ENCODE peak calls at places on chromosomes 16 and 17, in seven cellular contexts. One of them, this sample, is unnamed.
A peak's percentile ranks its signal among the peaks of the same experiment; 100 is the strongest.

GRCh38 chr17:9912146-9913099 is 7.4 kb upstream of the RCVRN start:
- DNase-seq in endothelial cell: no peak
- DNase-seq in fibroblast of villous mesenchyme: no peak
- DNase-seq in GM23338: no peak
- DNase-seq in AG04450: no peak
- DNase-seq in Calu3: no peak
- DNase-seq in lung: no peak
- DNase-seq in this sample: no peak

GRCh38 chr16:22296225-22297113 is 740 bp upstream of the POLR3E start:
- DNase-seq in endothelial cell: no peak
- DNase-seq in fibroblast of villous mesenchyme: no peak
- DNase-seq in GM23338: peak; percentile 49
- DNase-seq in AG04450: no peak
- DNase-seq in Calu3: no peak
- DNase-seq in lung: no peak
- DNase-seq in this sample: no peak

GRCh38 chr17:33140413-33141099 is 148.9 kb downstream of the SPACA3 start:
- DNase-seq in endothelial cell: no peak
- DNase-seq in fibroblast of villous mesenchyme: no peak
- DNase-seq in GM23338: no peak
- DNase-seq in AG04450: no peak
- DNase-seq in Calu3: no peak
- DNase-seq in lung: no peak
- DNase-seq in this sample: no peak

GRCh38 chr16:64269756-64270155 is 852.1 kb downstream of the CDH11 start:
- DNase-seq in endothelial cell: no peak
- DNase-seq in fibroblast of villous mesenchyme: peak; percentile 8
- DNase-seq in GM23338: no peak
- DNase-seq in AG04450: no peak
- DNase-seq in Calu3: no peak
- DNase-seq in lung: no peak
- DNase-seq in this sample: no peak

GRCh38 chr17:1490643-1491405 is 1.7 kb downstream of the MYO1C start:
- DNase-seq in endothelial cell: peak; percentile 56
- DNase-seq in fibroblast of villous mesenchyme: peak; percentile 48
- DNase-seq in GM23338: peak; percentile 80
- DNase-seq in AG04450: no peak
- DNase-seq in Calu3: peak; percentile 64
- DNase-seq in lung: peak; percentile 76
- DNase-seq in this sample: peak; percentile 87

GRCh38 chr17:66903781-66904180 is 60.7 kb upstream of the CACNG4 start:
- DNase-seq in endothelial cell: no peak
- DNase-seq in fibroblast of villous mesenchyme: no peak
- DNase-seq in GM23338: no peak
- DNase-seq in AG04450: no peak
- DNase-seq in Calu3: no peak
- DNase-seq in lung: no peak
- DNase-seq in this sample: no peak

GRCh38 chr17:81712468-81713003 is 452 bp downstream of the SLC25A10 start:
- DNase-seq in endothelial cell: peak; percentile 43
- DNase-seq in fibroblast of villous mesenchyme: no peak
- DNase-seq in GM23338: no peak
- DNase-seq in AG04450: no peak
- DNase-seq in Calu3: peak; percentile 71
- DNase-seq in lung: no peak
- DNase-seq in this sample: peak; percentile 59

GRCh38 chr16:84487358-84487757 is 17.1 kb downstream of the MEAK7 start:
- DNase-seq in endothelial cell: no peak
- DNase-seq in fibroblast of villous mesenchyme: no peak
- DNase-seq in GM23338: no peak
- DNase-seq in AG04450: no peak
- DNase-seq in Calu3: no peak
- DNase-seq in lung: no peak
- DNase-seq in this sample: no peak

GRCh38 chr17:2235792-2236365 is 67.7 kb downstream of the SMG6 start:
- DNase-seq in endothelial cell: no peak
- DNase-seq in fibroblast of villous mesenchyme: no peak
- DNase-seq in GM23338: no peak
- DNase-seq in AG04450: no peak
- DNase-seq in Calu3: no peak
- DNase-seq in lung: no peak
- DNase-seq in this sample: no peak

GRCh38 chr17:78421534-78422266 is 43.3 kb downstream of the PGS1 start:
- DNase-seq in endothelial cell: peak; percentile 86
- DNase-seq in fibroblast of villous mesenchyme: peak; percentile 80
- DNase-seq in GM23338: peak; percentile 91
- DNase-seq in AG04450: peak; percentile 32
- DNase-seq in Calu3: peak; percentile 86
- DNase-seq in lung: peak; percentile 81
- DNase-seq in this sample: peak; percentile 88

GRCh38 chr16:81374514-81374913 is 59.8 kb downstream of the GAN start:
- DNase-seq in endothelial cell: peak; percentile 20
- DNase-seq in fibroblast of villous mesenchyme: no peak
- DNase-seq in GM23338: no peak
- DNase-seq in AG04450: no peak
- DNase-seq in Calu3: no peak
- DNase-seq in lung: no peak
- DNase-seq in this sample: no peak

GRCh38 chr16:546909-547770 is 13.1 kb upstream of the PRR35 start:
- DNase-seq in endothelial cell: peak; percentile 61
- DNase-seq in fibroblast of villous mesenchyme: peak; percentile 64
- DNase-seq in GM23338: peak; percentile 71
- DNase-seq in AG04450: no peak
- DNase-seq in Calu3: no peak
- DNase-seq in lung: peak; percentile 58
- DNase-seq in this sample: no peak

GRCh38 chr17:59375858-59376257 is 44.4 kb downstream of the YPEL2 start:
- DNase-seq in endothelial cell: no peak
- DNase-seq in fibroblast of villous mesenchyme: no peak
- DNase-seq in GM23338: no peak
- DNase-seq in AG04450: no peak
- DNase-seq in Calu3: no peak
- DNase-seq in lung: no peak
- DNase-seq in this sample: peak; percentile 50

DNA sequence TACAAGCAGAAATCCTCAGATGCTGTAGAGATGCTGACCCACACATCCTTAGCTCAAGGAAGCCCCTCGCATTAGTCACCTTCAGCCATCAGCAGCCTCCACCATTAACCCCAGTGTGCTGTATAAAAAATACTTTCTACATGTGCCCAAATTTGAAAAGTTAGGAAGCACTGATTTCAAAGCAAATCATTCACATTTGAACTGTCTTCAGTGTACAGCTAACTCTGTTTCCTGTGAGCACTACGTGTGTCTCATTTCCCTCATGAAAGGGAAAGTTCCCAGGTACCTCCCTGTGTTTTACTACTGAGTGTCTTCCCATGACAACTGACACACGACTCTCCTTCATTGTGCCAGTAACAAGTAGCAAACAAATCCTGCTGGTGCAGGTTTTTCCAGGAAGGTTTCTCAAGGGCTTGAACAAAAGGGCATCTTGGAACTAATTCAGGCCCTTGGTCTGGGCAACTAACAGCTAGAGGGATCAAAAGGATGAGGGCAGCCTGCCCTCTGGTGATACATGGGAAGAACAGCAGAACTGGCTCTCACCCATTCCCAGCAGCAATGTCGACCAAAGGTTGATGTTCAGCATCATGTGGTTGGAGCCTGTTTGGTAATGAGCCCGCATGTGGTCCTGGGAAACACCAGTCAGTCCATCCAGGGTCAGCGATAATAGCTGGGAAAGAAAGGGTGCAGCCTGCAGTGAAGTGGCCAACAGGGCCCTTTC is 4.0 kb downstream of the SLC35B1 start:
- DNase-seq in endothelial cell: no peak
- DNase-seq in fibroblast of villous mesenchyme: peak; percentile 46
- DNase-seq in GM23338: peak; percentile 66
- DNase-seq in AG04450: no peak
- DNase-seq in Calu3: peak; percentile 48
- DNase-seq in lung: peak; percentile 37
- DNase-seq in this sample: no peak
- TF ChIP-seq CTCF in endothelial cell: peak; percentile 40
- TF ChIP-seq CTCF in fibroblast of villous mesenchyme: peak; percentile 57
- TF ChIP-seq CTCF in GM23338: peak; percentile 40
- TF ChIP-seq CTCF in AG04450: peak; percentile 54
- TF ChIP-seq CTCF in Calu3: peak; percentile 39
- TF ChIP-seq CTCF in lung: peak; percentile 20
- TF ChIP-seq CTCF in this sample: peak; percentile 69

GRCh38 chr16:49396206-49396720 is 22.7 kb downstream of the C16orf78 start:
- DNase-seq in endothelial cell: no peak
- DNase-seq in fibroblast of villous mesenchyme: no peak
- DNase-seq in GM23338: no peak
- DNase-seq in AG04450: no peak
- DNase-seq in Calu3: no peak
- DNase-seq in lung: no peak
- DNase-seq in this sample: no peak

GRCh38 chr16:49398761-49399160 is 25.2 kb downstream of the C16orf78 start:
- DNase-seq in endothelial cell: no peak
- DNase-seq in fibroblast of villous mesenchyme: no peak
- DNase-seq in GM23338: no peak
- DNase-seq in AG04450: no peak
- DNase-seq in Calu3: no peak
- DNase-seq in lung: no peak
- DNase-seq in this sample: no peak

GRCh38 chr16:49400611-49401010 is 27.0 kb downstream of the C16orf78 start:
- DNase-seq in endothelial cell: no peak
- DNase-seq in fibroblast of villous mesenchyme: no peak
- DNase-seq in GM23338: no peak
- DNase-seq in AG04450: no peak
- DNase-seq in Calu3: no peak
- DNase-seq in lung: no peak
- DNase-seq in this sample: no peak

GRCh38 chr16:49395021-49395420 is 21.4 kb downstream of the C16orf78 start:
- DNase-seq in endothelial cell: no peak
- DNase-seq in fibroblast of villous mesenchyme: no peak
- DNase-seq in GM23338: no peak
- DNase-seq in AG04450: no peak
- DNase-seq in Calu3: no peak
- DNase-seq in lung: no peak
- DNase-seq in this sample: no peak

GRCh38 chr16:49399594-49400364 is 26.2 kb downstream of the C16orf78 start:
- DNase-seq in endothelial cell: no peak
- DNase-seq in fibroblast of villous mesenchyme: no peak
- DNase-seq in GM23338: no peak
- DNase-seq in AG04450: no peak
- DNase-seq in Calu3: no peak
- DNase-seq in lung: no peak
- DNase-seq in this sample: peak; percentile 71
- TF ChIP-seq CTCF in endothelial cell: no peak
- TF ChIP-seq CTCF in fibroblast of villous mesenchyme: no peak
- TF ChIP-seq CTCF in GM23338: no peak
- TF ChIP-seq CTCF in AG04450: no peak
- TF ChIP-seq CTCF in Calu3: no peak
- TF ChIP-seq CTCF in lung: no peak
- TF ChIP-seq CTCF in this sample: no peak

GRCh38 chr17:53193044-53193443 is 629.7 kb upstream of the KIF2B start:
- DNase-seq in endothelial cell: no peak
- DNase-seq in fibroblast of villous mesenchyme: no peak
- DNase-seq in GM23338: no peak
- DNase-seq in AG04450: no peak
- DNase-seq in Calu3: no peak
- DNase-seq in lung: no peak
- DNase-seq in this sample: no peak

GRCh38 chr17:53186004-53186403 is 636.7 kb upstream of the KIF2B start:
- DNase-seq in endothelial cell: no peak
- DNase-seq in fibroblast of villous mesenchyme: no peak
- DNase-seq in GM23338: peak; percentile 6
- DNase-seq in AG04450: no peak
- DNase-seq in Calu3: no peak
- DNase-seq in lung: no peak
- DNase-seq in this sample: no peak

GRCh38 chr17:53191878-53192277 is 630.8 kb upstream of the KIF2B start:
- DNase-seq in endothelial cell: no peak
- DNase-seq in fibroblast of villous mesenchyme: no peak
- DNase-seq in GM23338: peak; percentile 6
- DNase-seq in AG04450: no peak
- DNase-seq in Calu3: no peak
- DNase-seq in lung: no peak
- DNase-seq in this sample: no peak
- TF ChIP-seq CTCF in endothelial cell: no peak
- TF ChIP-seq CTCF in fibroblast of villous mesenchyme: no peak
- TF ChIP-seq CTCF in GM23338: no peak
- TF ChIP-seq CTCF in AG04450: no peak
- TF ChIP-seq CTCF in Calu3: no peak
- TF ChIP-seq CTCF in lung: no peak
- TF ChIP-seq CTCF in this sample: no peak

GRCh38 chr17:47251421-47251940 is 2.1 kb upstream of the ITGB3 start:
- DNase-seq in endothelial cell: no peak
- DNase-seq in fibroblast of villous mesenchyme: no peak
- DNase-seq in GM23338: peak; percentile 29
- DNase-seq in AG04450: no peak
- DNase-seq in Calu3: no peak
- DNase-seq in lung: no peak
- DNase-seq in this sample: no peak

GRCh38 chr17:47252209-47252608 is 1.4 kb upstream of the ITGB3 start:
- DNase-seq in endothelial cell: no peak
- DNase-seq in fibroblast of villous mesenchyme: no peak
- DNase-seq in GM23338: no peak
- DNase-seq in AG04450: no peak
- DNase-seq in Calu3: no peak
- DNase-seq in lung: no peak
- DNase-seq in this sample: no peak

GRCh38 chr17:47252766-47253512 is 688 bp upstream of the ITGB3 start:
- DNase-seq in endothelial cell: no peak
- DNase-seq in fibroblast of villous mesenchyme: no peak
- DNase-seq in GM23338: peak; percentile 14
- DNase-seq in AG04450: no peak
- DNase-seq in Calu3: no peak
- DNase-seq in lung: no peak
- DNase-seq in this sample: no peak

GRCh38 chr17:47254403-47254943 is 846 bp downstream of the ITGB3 start:
- DNase-seq in endothelial cell: no peak
- DNase-seq in fibroblast of villous mesenchyme: no peak
- DNase-seq in GM23338: peak; percentile 43
- DNase-seq in AG04450: no peak
- DNase-seq in Calu3: no peak
- DNase-seq in lung: no peak
- DNase-seq in this sample: no peak

DNA sequence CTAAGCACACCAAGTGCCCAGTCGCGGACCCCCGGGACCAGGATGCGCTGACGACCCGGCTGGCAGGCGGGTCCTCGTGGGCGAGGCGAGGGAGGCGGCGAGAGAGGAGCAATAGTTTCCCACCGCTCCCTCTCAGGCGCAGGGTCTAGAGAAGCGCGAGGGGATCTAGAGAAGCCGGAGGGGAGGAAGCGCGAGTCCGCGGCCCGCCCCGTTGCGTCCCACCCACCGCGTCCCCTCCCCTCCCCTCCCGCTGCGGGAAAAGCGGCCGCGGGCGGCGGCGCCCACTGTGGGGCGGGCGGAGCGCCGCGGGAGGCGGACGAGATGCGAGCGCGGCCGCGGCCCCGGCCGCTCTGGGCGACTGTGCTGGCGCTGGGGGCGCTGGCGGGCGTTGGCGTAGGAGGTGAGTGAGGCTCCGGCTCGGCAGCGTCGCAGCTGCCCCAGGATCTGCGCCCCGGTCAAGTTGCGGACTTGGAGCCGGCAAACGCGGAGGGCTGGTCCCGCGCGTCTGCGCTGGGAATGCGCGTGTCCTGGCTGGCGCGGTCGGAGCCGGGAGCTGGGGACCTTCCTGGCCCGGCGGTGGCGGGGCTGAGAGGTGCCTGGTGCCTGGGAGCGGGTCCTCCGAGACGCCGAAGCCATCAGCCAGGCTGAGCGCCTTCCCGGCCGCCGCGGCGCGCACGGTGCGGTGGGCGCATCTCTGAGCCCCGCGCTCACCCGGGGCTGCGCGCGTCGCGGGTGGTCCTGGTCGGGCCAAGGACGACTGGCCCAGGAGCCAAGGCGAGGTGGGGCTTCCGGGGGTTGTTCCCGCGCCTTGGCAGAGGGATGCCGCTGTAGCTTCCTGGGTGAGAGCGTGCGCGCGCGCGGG is at the start of gene ITGB3:
- DNase-seq in endothelial cell: peak; percentile 75
- DNase-seq in fibroblast of villous mesenchyme: peak; percentile 80
- DNase-seq in GM23338: peak; percentile 90
- DNase-seq in AG04450: no peak
- DNase-seq in Calu3: peak; percentile 92
- DNase-seq in lung: peak; percentile 72
- DNase-seq in this sample: peak; percentile 85
- TF ChIP-seq CTCF in endothelial cell: no peak
- TF ChIP-seq CTCF in fibroblast of villous mesenchyme: peak; percentile 43
- TF ChIP-seq CTCF in GM23338: no peak
- TF ChIP-seq CTCF in AG04450: peak; percentile 37
- TF ChIP-seq CTCF in Calu3: peak; percentile 54
- TF ChIP-seq CTCF in lung: peak; percentile 11
- TF ChIP-seq CTCF in this sample: peak; percentile 72

This sample was measured in GM10248.